ENCODE peak calls at places on chromosomes 3 and 15, in four cellular contexts. X, B, J and O are unnamed samples.

GRCh38 chr3:60708191-60708975 is 542.9 kb downstream of the FHIT start:
- DNase-seq in B (peak), X (no peak), J (peak), O (no peak)

GRCh38 chr3:81743096-81744025 is 18.1 kb downstream of the GBE1 start:
- DNase-seq in X (no peak), B (peak), J (peak), O (peak)

GRCh38 chr3:193814166-193814565 is 221.2 kb downstream of the OPA1 start:
- DNase-seq in X (no peak), B (no peak), J (no peak), O (no peak)

GRCh38 chr3:78737988-78738387 is 1029.8 kb downstream of the ROBO1 start:
- DNase-seq in B (no peak), X (no peak), J (peak), O (no peak)

GRCh38 chr3:122677261-122677660 is 3.4 kb upstream of the PARP14 start:
- DNase-seq in J (no peak), X (no peak), B (no peak), O (no peak)

GRCh38 chr3:60096403-60096802 is 1046.6 kb upstream of the CFAP20DC start:
- DNase-seq in X (no peak), J (no peak), B (peak), O (no peak)

GRCh38 chr15:27681038-27681437 is 418.1 kb downstream of the OCA2 start:
- DNase-seq in B (no peak), J (no peak), X (no peak), O (no peak)

GRCh38 chr15:40372966-40373365 is 9.6 kb upstream of the KNSTRN start:
- DNase-seq in J (peak), B (no peak), X (no peak), O (no peak)

GRCh38 chr3:120642368-120642948 is 39.6 kb downstream of the HGD start:
- DNase-seq in X (no peak), J (peak), B (peak), O (no peak)

GRCh38 chr3:46269556-46269955 is 27.3 kb downstream of the CCR3 start:
- DNase-seq in X (no peak), B (no peak), J (no peak), O (no peak)

GRCh38 chr15:39963806-39964205 is 29.9 kb downstream of the EIF2AK4 start:
- DNase-seq in J (no peak), B (no peak), X (no peak), O (no peak)

GRCh38 chr15:41936649-41937567 is 35.4 kb downstream of the EHD4 start:
- DNase-seq in B (peak), X (peak), J (peak), O (no peak)

GRCh38 chr15:56017920-56018319 is 24.5 kb upstream of the NEDD4 start:
- DNase-seq in J (no peak), B (no peak), X (no peak), O (no peak)
- TF ChIP-seq CTCF in J (no peak), B (peak), X (no peak), O (peak)

GRCh38 chr3:56849698-56850097 is 47.9 kb upstream of the ARHGEF3 start:
- DNase-seq in B (no peak), J (no peak), X (no peak), O (no peak)

GRCh38 chr3:56844536-56844935 is 42.8 kb upstream of the ARHGEF3 start:
- DNase-seq in B (no peak), X (no peak), J (no peak), O (no peak)

GRCh38 chr3:56839784-56840724 is 38.3 kb upstream of the ARHGEF3 start:
- DNase-seq in X (no peak), B (peak), J (peak), O (peak)

DNA sequence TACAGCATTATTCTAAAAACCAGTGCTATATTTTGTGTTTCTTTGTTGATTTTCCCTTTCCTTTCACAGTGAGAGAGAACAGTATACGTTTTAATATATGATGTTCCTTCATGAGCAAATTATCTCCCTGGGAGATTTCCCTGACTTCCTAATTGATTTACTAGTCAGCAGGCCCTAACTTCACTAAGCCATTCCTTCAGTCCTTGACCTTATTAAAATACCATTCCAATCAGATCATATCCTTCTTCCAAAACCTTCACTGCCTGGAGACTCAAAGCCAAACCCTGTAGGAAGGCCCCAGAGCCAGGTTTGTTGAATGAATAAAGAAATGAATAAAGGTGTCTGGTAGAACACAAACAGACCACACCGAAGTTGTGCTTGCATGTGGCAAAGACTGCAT is 43.8 kb upstream of the ARHGEF3 start:
- DNase-seq in X (no peak), J (peak), B (no peak), O (no peak)
- TF ChIP-seq CTCF in X (no peak), J (no peak), B (no peak), O (no peak)

DNA sequence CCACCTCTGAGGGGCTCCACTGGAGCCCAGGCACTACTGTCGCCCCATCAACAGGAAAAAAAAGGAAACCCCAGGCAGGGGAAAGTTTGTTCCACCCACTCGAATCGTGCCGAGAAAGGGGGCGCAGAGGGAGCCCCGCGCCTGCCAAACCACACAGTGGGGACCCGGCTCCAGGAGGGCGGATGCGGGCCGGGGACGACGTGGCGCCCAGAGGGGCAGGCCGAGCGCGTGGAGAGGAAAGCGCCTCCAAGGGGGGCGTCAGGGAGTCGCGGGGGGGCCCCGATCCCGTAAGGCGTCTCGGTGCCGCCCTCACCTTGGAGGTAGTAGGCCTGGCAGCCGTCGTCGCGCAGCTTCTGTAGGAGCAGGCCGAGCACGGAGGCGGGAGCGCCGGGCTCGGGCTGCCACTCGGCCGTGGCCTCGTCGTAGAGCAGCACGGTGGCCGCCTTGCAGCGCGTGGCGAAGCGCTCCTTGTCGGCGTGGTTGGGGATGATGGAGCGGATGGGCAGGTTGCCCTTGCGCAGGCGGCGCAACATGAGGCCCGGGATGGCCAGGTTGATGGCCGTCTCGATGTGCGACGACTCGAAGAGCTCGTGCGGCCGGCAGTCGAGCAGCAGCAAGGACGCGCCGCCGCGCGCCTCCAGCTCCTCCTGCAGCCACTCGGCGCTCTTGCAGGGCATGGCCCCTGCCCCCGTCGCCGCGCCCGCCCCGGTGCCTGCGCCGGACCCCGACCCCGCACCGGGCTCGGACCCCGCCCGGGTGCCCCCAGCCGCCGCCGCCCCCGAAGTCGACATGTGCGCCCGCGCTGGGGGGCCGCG is 627 bp downstream of the DUSP7 start:
- DNase-seq in B (no peak), X (peak), J (peak), O (no peak)
- TF ChIP-seq CTCF in B (peak), X (peak), J (no peak), O (no peak)

GRCh38 chr15:63037996-63038720 is 4.4 kb upstream of the TPM1 start:
- DNase-seq in J (no peak), B (no peak), X (no peak), O (no peak)

GRCh38 chr15:63034568-63034967 is 8.0 kb upstream of the TPM1 start:
- DNase-seq in B (no peak), J (no peak), X (no peak), O (no peak)

GRCh38 chr15:63038926-63039673 is 3.4 kb upstream of the TPM1 start:
- DNase-seq in J (peak), B (peak), X (no peak), O (no peak)

GRCh38 chr15:63035253-63035652 is 7.3 kb upstream of the TPM1 start:
- DNase-seq in J (no peak), X (no peak), B (no peak), O (no peak)

GRCh38 chr15:63035977-63036376 is 6.6 kb upstream of the TPM1 start:
- DNase-seq in J (no peak), B (no peak), X (no peak), O (no peak)
- TF ChIP-seq CTCF in J (no peak), B (peak), X (no peak), O (peak)

DNA sequence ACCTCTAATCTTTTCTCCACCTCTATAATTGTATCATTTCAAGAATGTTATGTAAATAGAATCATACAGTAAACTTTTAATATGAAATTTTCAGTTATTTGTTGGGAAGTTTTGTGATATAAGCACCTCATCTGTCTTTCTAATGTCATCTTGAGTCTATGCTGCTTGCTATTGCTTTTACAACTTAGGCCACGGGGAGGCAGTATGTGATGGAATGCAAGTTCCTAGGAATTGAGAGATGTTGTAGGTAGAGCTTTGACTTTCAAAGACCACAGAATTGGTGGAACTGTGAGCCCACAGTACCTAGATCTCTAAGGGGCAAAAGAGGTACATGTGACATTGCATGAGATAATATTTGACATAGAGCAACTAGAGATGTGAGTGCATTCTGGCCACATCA is 328.3 kb downstream of the MFSD1 start:
- DNase-seq in X (no peak), B (no peak), J (peak), O (peak)
- TF ChIP-seq CTCF in X (peak), B (peak), J (peak), O (peak)

DNA sequence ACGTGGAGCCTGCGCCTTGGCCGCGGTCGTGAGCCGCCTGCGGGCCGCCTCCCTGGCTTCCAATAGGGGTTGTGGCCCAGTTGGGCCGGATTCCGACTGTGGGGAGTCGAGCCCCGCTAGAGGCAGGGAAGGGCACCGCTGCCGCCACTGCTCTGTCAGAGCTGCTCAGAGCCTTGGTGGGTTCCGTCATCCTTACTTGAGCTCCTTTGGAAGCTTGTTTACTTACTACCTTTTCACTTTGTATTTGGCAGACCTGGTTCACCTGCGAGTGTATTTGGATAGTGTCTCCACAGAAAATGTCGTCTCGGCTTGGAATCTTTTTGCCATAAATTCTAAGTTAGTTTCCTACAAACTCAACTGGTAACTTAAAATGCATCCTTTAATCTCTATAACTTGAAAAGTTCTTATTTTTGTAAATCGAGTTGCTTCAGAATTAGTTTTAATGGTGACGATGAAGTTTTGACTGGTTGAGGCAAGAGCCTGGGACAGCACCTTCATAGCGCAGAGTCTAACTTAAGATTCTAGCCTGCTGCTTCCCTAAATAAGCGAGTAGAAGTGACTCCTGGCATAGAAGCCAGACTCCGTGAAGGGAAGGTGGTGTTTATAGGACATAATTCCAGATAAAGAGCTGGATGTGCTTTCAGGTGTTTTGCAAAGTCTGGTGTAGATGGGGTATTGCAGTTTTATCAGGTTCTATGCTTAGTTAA is 800 bp downstream of the DAG1 start:
- DNase-seq in X (no peak), B (no peak), J (peak), O (no peak)
- TF ChIP-seq CTCF in X (no peak), B (no peak), J (no peak), O (no peak)

GRCh38 chr3:187360087-187360486 is 8.1 kb upstream of the RTP4 start:
- DNase-seq in X (no peak), J (no peak), B (no peak), O (no peak)
- TF ChIP-seq CTCF in X (no peak), J (no peak), B (no peak), O (no peak)

DNA sequence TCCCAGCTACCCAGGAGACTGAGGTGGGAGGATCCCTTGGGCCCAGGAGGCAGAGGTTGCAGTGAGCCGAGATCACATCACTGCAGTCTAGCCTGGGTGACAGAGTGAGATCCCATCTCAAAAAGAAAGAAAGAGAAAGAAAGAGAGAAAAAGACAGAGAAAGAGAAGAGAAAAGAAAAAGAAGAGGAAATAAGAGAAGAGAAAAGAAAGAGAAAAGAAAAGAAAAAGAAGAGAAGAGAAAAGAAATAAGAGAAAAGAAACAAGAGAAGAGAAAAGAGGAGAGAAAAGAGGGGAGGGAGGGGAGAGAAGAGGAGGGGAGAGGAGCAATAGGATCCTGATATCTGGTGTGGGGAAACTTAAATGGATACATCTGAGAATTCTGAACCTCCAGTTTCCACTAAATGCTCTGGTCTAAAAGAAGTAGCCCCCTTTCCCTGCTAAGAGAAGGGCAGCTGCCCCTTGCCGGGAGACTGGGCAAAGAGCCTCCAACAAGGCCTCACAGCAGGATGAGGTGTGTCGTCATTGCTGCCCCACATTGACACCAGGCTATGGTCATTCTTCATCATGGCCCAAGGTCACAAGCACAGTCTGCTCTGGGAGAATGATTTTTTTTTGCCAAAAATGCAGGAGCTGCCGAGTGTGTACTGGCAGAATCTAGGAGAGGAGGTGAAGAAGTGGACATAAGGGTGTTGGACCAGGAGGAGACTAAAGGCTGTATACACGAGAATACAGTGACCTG is 21.1 kb upstream of the COMMD4 start:
- DNase-seq in J (no peak), X (no peak), B (no peak), O (no peak)
- TF ChIP-seq CTCF in J (no peak), X (no peak), B (no peak), O (no peak)

DNA sequence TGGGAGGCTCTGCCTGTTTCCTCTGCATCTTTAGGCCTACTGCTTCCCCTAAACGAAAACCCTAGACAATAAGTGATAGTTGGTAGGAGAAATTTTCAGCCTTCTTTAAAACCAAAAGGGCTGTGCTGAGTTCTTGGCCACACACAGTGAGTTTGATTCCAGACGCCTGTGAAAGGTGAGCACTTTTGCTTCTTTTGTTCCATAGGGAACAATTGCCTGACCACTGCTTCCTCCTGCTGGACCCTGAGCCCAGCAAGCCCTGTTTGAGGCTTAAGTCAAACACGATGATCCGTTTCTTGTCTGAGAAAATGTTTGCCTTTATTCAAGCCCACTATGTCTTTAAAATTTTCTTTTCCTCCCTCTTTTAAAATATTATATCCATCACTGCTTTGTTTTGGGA is 493.9 kb downstream of the ZIC1 start:
- DNase-seq in X (no peak), B (no peak), J (no peak), O (no peak)
- TF ChIP-seq CTCF in X (no peak), B (no peak), J (no peak), O (no peak)

GRCh38 chr15:32643907-32644445 is 2.5 kb downstream of the SCG5 start:
- DNase-seq in B (peak), J (peak), X (no peak), O (no peak)

GRCh38 chr15:32652178-32652577 is 10.7 kb downstream of the SCG5 start:
- DNase-seq in X (no peak), J (no peak), B (no peak), O (no peak)

GRCh38 chr15:32646304-32646703 is 4.8 kb downstream of the SCG5 start:
- DNase-seq in B (no peak), X (no peak), J (no peak), O (no peak)

GRCh38 chr15:32651229-32651837 is 9.8 kb downstream of the SCG5 start:
- DNase-seq in X (peak), B (peak), J (peak), O (peak)

GRCh38 chr15:32649336-32649735 is 7.8 kb downstream of the SCG5 start:
- DNase-seq in X (no peak), B (peak), J (peak), O (no peak)
- TF ChIP-seq CTCF in X (no peak), B (peak), J (peak), O (peak)